ENCODE peak calls at places on chromosomes 12 and 14, in ten cellular contexts. B is HFF-Myc, H is fibroblast of mammary gland, I is prostate gland, R is neural progenitor cell, V is NT2/D1, T is heart right ventricle, M is astrocyte of the cerebellum, Q is lower leg skin, Y is A673. E is an unnamed sample.

GRCh38 chr12:53181935-53182334 is 1.2 kb upstream of the CSAD start:
- DNase-seq in I (no peak), Y (no peak), V (no peak), B (no peak), H (peak), Q (no peak), T (no peak), R (no peak), M (no peak), E (no peak)

GRCh38 chr12:92955997-92956663 is 27.0 kb upstream of the EEA1 start:
- DNase-seq in I (no peak), T (no peak), Y (no peak), M (peak), Q (no peak), V (no peak), H (peak), B (no peak), R (no peak), E (peak)

GRCh38 chr14:91284146-91284790 is 39.8 kb upstream of the GPR68 start:
- DNase-seq in H (peak), R (no peak), Y (peak), V (no peak), I (no peak), B (peak), T (no peak), Q (no peak), M (peak), E (peak)

GRCh38 chr14:70118064-70118463 is 70.7 kb downstream of the SLC8A3 start:
- DNase-seq in H (no peak), T (no peak), R (no peak), V (no peak), I (no peak), M (no peak), B (no peak), Q (no peak), Y (no peak), E (no peak)

GRCh38 chr14:53325176-53325806 is 172.2 kb upstream of the DDHD1 start:
- DNase-seq in I (no peak), Q (no peak), B (no peak), V (no peak), H (peak), T (no peak), R (peak), Y (peak), M (no peak), E (no peak)

GRCh38 chr14:26992403-26993115 is 394.7 kb upstream of the NOVA1 start:
- DNase-seq in B (no peak), I (no peak), M (no peak), T (no peak), V (no peak), Q (no peak), H (no peak), Y (no peak), R (no peak), E (no peak)

GRCh38 chr14:100537701-100538565 is 49.3 kb downstream of the BEGAIN start:
- DNase-seq in M (no peak), V (no peak), R (no peak), B (no peak), H (no peak), T (peak), Y (no peak), I (no peak), Q (no peak), E (no peak)

GRCh38 chr14:52032196-52032865 is 36.5 kb downstream of the NID2 start:
- DNase-seq in B (no peak), R (no peak), T (no peak), Y (no peak), Q (no peak), V (no peak), H (peak), M (peak), I (no peak), E (no peak)

GRCh38 chr12:28958553-28959195 is 190.4 kb upstream of the FAR2 start:
- DNase-seq in B (no peak), I (no peak), M (peak), V (no peak), Q (no peak), R (no peak), T (no peak), Y (no peak), H (peak), E (no peak)

GRCh38 chr12:128916425-128916824 is 63.1 kb downstream of the GLT1D1 start:
- DNase-seq in Q (no peak), Y (no peak), T (no peak), V (no peak), H (no peak), R (no peak), I (no peak), M (no peak), B (no peak), E (no peak)

GRCh38 chr12:28802706-28803438 is 346.2 kb upstream of the FAR2 start:
- DNase-seq in Y (no peak), V (no peak), M (no peak), R (no peak), H (peak), B (no peak), I (no peak), T (peak), Q (peak), E (no peak)

GRCh38 chr14:99513946-99514551 is 32.8 kb downstream of the CCNK start:
- DNase-seq in Q (no peak), H (no peak), Y (no peak), R (no peak), I (no peak), V (no peak), B (no peak), M (no peak), T (no peak), E (no peak)

GRCh38 chr12:88579941-88580871 is at the start of gene KITLG:
- DNase-seq in H (peak), I (peak), Y (peak), R (peak), M (peak), T (peak), Q (peak), V (peak), B (no peak), E (no peak)

GRCh38 chr14:92409069-92409468 is 86.1 kb downstream of the SLC24A4 start:
- DNase-seq in Y (no peak), T (no peak), I (no peak), Q (no peak), V (no peak), M (no peak), H (peak), B (no peak), R (no peak), E (no peak)

GRCh38 chr12:27751386-27752047 is 28.5 kb upstream of the KLHL42 start:
- DNase-seq in Y (no peak), V (no peak), M (no peak), B (no peak), T (no peak), Q (peak), H (no peak), I (peak), R (peak), E (no peak)

GRCh38 chr12:52798671-52799497 is 3.0 kb upstream of the KRT3 start:
- DNase-seq in Q (no peak), Y (no peak), R (no peak), H (peak), B (no peak), T (no peak), I (no peak), M (no peak), V (no peak), E (no peak)

GRCh38 chr12:75908961-75909699 is 122.4 kb downstream of the PHLDA1 start:
- DNase-seq in B (peak), R (no peak), V (no peak), M (peak), H (peak), Y (peak), Q (peak), T (peak), I (peak), E (peak)

GRCh38 chr14:64860039-64860438 is 19.7 kb downstream of the SPTB start:
- DNase-seq in Q (no peak), I (no peak), M (no peak), T (no peak), Y (no peak), R (no peak), V (no peak), H (no peak), B (no peak), E (no peak)

GRCh38 chr12:50082644-50083043 is 2.5 kb upstream of the SMARCD1 start:
- DNase-seq in T (no peak), V (no peak), Q (no peak), R (no peak), I (no peak), M (no peak), B (no peak), Y (no peak), H (no peak), E (no peak)

GRCh38 chr12:109999649-109999971 is 380 bp downstream of the ANKRD13A start:
- DNase-seq in Q (no peak), T (no peak), R (no peak), Y (no peak), M (no peak), I (no peak), B (no peak), H (no peak), V (no peak), E (no peak)

GRCh38 chr14:29016050-29016900 is 249.7 kb downstream of the FOXG1 start:
- DNase-seq in T (no peak), Y (peak), B (peak), R (peak), V (peak), M (peak), H (peak), Q (no peak), I (no peak), E (no peak)

GRCh38 chr12:112850343-112850742 is 56.4 kb upstream of the OAS1 start:
- DNase-seq in M (no peak), V (no peak), I (no peak), Y (no peak), R (no peak), B (no peak), Q (no peak), H (no peak), T (no peak), E (no peak)

GRCh38 chr14:104876251-104876699 is 11.2 kb downstream of the CEP170B start:
- DNase-seq in R (peak), H (peak), M (no peak), I (no peak), V (no peak), B (no peak), Q (no peak), Y (no peak), T (peak), E (no peak)

GRCh38 chr14:89794096-89794495 is 160.4 kb downstream of the EFCAB11 start:
- DNase-seq in V (no peak), H (no peak), B (no peak), Q (peak), R (no peak), T (peak), Y (no peak), I (no peak), M (no peak), E (no peak)

GRCh38 chr12:108609535-108610335 is 11.9 kb upstream of the TMEM119 start:
- DNase-seq in H (peak), I (no peak), R (no peak), M (peak), B (peak), T (peak), Q (peak), V (no peak), Y (peak), E (peak)

GRCh38 chr12:123398177-123398916 is 14.4 kb downstream of the KMT5A start:
- DNase-seq in Y (no peak), V (no peak), I (peak), T (peak), R (no peak), H (peak), M (peak), B (peak), Q (no peak), E (peak)

GRCh38 chr14:102280376-102280962 is 24.5 kb downstream of the MOK start:
- DNase-seq in V (no peak), M (peak), I (no peak), H (peak), R (no peak), T (no peak), Q (no peak), B (peak), Y (no peak), E (peak)

GRCh38 chr12:131038961-131039360 is 85.3 kb downstream of the ADGRD1 start:
- DNase-seq in R (no peak), V (no peak), B (no peak), M (no peak), T (no peak), I (no peak), H (no peak), Q (no peak), Y (no peak), E (no peak)

GRCh38 chr14:91111443-91111842 is 2.4 kb upstream of the DGLUCY start:
- DNase-seq in I (no peak), Q (no peak), H (no peak), Y (no peak), M (no peak), R (no peak), V (no peak), T (no peak), B (no peak), E (no peak)

GRCh38 chr12:124568431-124569374 is 1.3 kb upstream of the NCOR2 start:
- DNase-seq in V (peak), R (peak), I (peak), T (peak), B (peak), Q (peak), H (peak), M (peak), Y (peak), E (peak)

GRCh38 chr14:45290547-45290946 is 37.5 kb upstream of the MIS18BP1 start:
- DNase-seq in Y (no peak), V (no peak), B (no peak), T (no peak), Q (no peak), M (no peak), R (no peak), H (no peak), I (no peak), E (no peak)

GRCh38 chr14:100836961-100837811 is 11.3 kb downstream of the MEG3 start:
- DNase-seq in H (no peak), Q (no peak), M (no peak), T (no peak), B (no peak), R (no peak), Y (no peak), V (no peak), I (no peak), E (no peak)

GRCh38 chr12:67449591-67450052 is 180.5 kb downstream of the CAND1 start:
- DNase-seq in M (no peak), H (no peak), V (no peak), B (no peak), I (no peak), Q (no peak), T (no peak), Y (no peak), R (no peak), E (no peak)

GRCh38 chr14:51006781-51007211 is 62.5 kb upstream of the PYGL start:
- DNase-seq in M (peak), R (no peak), I (no peak), V (no peak), H (peak), B (peak), Y (peak), Q (peak), T (no peak), E (peak)

GRCh38 chr14:73233564-73233963 is 3.7 kb upstream of the PAPLN start:
- DNase-seq in V (no peak), Q (no peak), M (no peak), I (no peak), H (no peak), R (no peak), Y (no peak), T (no peak), B (no peak), E (no peak)

GRCh38 chr12:124031058-124031457 is 58.0 kb downstream of the ZNF664 start:
- DNase-seq in R (no peak), H (peak), Y (no peak), V (no peak), T (no peak), Q (no peak), B (no peak), I (no peak), M (no peak), E (no peak)

GRCh38 chr14:80587096-80587724 is 354.3 kb downstream of the CEP128 start:
- DNase-seq in Y (peak), R (peak), T (no peak), I (no peak), Q (no peak), B (peak), M (peak), H (peak), V (no peak), E (no peak)

GRCh38 chr14:60628892-60629291 is 20.4 kb downstream of the SIX1 start:
- DNase-seq in M (no peak), Q (no peak), Y (no peak), T (no peak), R (no peak), B (no peak), V (no peak), H (no peak), I (no peak), E (no peak)

DNA sequence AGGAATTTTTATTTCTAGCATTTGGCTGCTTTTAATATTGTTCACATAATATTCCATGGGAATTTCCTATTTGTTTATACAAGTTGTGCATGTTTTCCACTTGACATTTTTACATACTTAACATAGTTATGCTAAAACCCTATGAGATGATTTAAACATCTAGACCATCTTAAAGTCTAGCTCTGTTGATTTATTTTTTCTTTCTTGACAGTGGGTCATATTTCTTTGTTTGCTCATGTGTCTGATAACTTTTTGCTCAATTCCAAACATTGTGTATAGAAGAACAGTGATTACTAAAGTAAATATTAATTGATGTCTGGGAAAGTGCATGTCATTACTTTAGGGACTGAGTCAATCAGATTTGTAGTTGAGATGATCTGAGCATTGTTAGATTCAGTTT is 202.1 kb upstream of the PDZRN4 start:
- DNase-seq in B (no peak), V (no peak), H (no peak), I (no peak), T (no peak), R (no peak), Q (no peak), Y (no peak), M (no peak), E (no peak)
- H3K4me3 ChIP-seq in B (no peak), V (no peak), H (no peak), I (no peak), T (no peak), R (no peak), Q (no peak), Y (no peak), M (no peak), E (no peak)

GRCh38 chr12:3492868-3493224 is 1.8 kb downstream of the PRMT8 start:
- DNase-seq in I (no peak), Y (no peak), M (no peak), V (no peak), H (no peak), B (no peak), R (no peak), T (no peak), Q (no peak), E (no peak)
- H3K4me3 ChIP-seq in I (no peak), Y (no peak), M (no peak), V (peak), H (no peak), B (no peak), R (peak), T (peak), Q (no peak), E (no peak)

DNA sequence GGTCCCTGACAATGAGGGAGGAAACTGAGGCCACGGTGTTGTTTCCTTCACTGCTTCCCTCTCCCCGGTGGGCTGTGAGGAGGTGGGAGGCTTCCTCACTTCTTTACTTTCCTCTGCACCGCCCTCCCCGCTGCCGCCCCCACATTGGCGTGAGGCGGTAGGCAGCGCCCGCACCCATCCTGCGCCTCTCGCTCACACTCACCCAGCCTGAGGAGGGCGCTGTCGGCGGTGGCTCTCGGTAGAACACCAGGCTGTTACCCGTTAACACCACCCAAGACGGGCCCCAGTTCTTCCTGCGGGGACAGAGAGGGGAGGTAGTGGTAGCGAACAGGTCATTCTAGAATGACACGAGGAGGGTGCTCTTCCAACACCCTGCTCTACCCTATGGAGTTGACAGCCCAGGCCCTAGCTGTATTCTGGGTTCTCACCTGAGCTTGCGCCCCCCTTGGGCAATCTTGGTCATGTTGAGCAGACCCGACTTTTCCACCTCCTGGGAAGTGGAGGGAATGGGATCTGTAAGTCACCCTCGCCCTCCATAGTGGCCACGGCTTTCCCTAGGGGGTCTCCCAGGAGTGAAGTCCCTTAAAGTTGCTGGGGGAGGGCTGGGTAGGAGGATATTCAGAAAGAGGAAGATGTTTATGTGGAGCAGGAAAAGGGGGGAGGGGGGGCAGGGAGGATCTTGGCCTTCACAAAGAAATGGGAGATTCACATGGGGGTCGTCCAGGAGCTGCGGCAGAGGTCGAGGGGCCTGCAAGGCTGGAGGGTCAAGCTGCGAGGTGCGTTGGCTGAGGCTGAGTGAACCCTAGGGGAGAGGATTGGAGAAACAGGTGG is 3.3 kb downstream of the ARHGAP9 start:
- DNase-seq in B (no peak), M (no peak), V (no peak), H (no peak), Y (no peak), R (no peak), T (no peak), I (no peak), Q (no peak), E (no peak)
- H3K4me3 ChIP-seq in B (peak), M (peak), V (peak), H (no peak), Y (peak), R (peak), T (peak), I (peak), Q (no peak), E (peak)

GRCh38 chr14:105905456-105905855 is 379.1 kb downstream of the TMEM121 start:
- DNase-seq in V (no peak), R (no peak), Y (no peak), T (no peak), I (no peak), B (no peak), H (no peak), Q (no peak), M (no peak), E (no peak)
- H3K4me3 ChIP-seq in V (no peak), R (no peak), Y (no peak), T (no peak), I (no peak), B (no peak), H (no peak), Q (no peak), M (no peak), E (no peak)